ENCODE peak calls at places on chromosomes 13 and 19, in ten cellular contexts. One of them, this sample, is unnamed.

GRCh38 chr19:48962029-48962848 is 2.9 kb upstream of the FTL start:
- DNase-seq in NCI-H1092: no peak
- DNase-seq in coronary artery: no peak
- DNase-seq in GM04504: no peak
- DNase-seq in IMR-90: no peak
- DNase-seq in GM12864: no peak
- DNase-seq in fibroblast of the aortic adventitia: no peak
- DNase-seq in nephron progenitor cell: no peak
- DNase-seq in WTC11: no peak
- DNase-seq in dermis microvascular lymphatic vessel endothelial cell: no peak
- DNase-seq in this sample: no peak

GRCh38 chr13:74061939-74062595 is 72.1 kb downstream of the KLF12 start:
- DNase-seq in NCI-H1092: no peak
- DNase-seq in coronary artery: no peak
- DNase-seq in GM04504: peak
- DNase-seq in IMR-90: peak
- DNase-seq in GM12864: peak
- DNase-seq in fibroblast of the aortic adventitia: peak
- DNase-seq in nephron progenitor cell: no peak
- DNase-seq in WTC11: no peak
- DNase-seq in dermis microvascular lymphatic vessel endothelial cell: no peak
- DNase-seq in this sample: no peak

GRCh38 chr13:100543872-100544602 is 44.6 kb downstream of the GGACT start:
- DNase-seq in NCI-H1092: no peak
- DNase-seq in coronary artery: peak
- DNase-seq in GM04504: no peak
- DNase-seq in IMR-90: no peak
- DNase-seq in GM12864: no peak
- DNase-seq in fibroblast of the aortic adventitia: no peak
- DNase-seq in nephron progenitor cell: no peak
- DNase-seq in WTC11: no peak
- DNase-seq in dermis microvascular lymphatic vessel endothelial cell: peak
- DNase-seq in this sample: peak

GRCh38 chr13:57630661-57631606 is 610 bp upstream of the PCDH17 start:
- DNase-seq in NCI-H1092: peak
- DNase-seq in coronary artery: no peak
- DNase-seq in GM04504: no peak
- DNase-seq in IMR-90: no peak
- DNase-seq in GM12864: no peak
- DNase-seq in fibroblast of the aortic adventitia: no peak
- DNase-seq in nephron progenitor cell: peak
- DNase-seq in WTC11: no peak
- DNase-seq in dermis microvascular lymphatic vessel endothelial cell: peak
- DNase-seq in this sample: no peak

GRCh38 chr13:46748300-46748699 is 48.7 kb downstream of the ESD start:
- DNase-seq in NCI-H1092: no peak
- DNase-seq in coronary artery: no peak
- DNase-seq in GM04504: no peak
- DNase-seq in IMR-90: no peak
- DNase-seq in GM12864: no peak
- DNase-seq in fibroblast of the aortic adventitia: no peak
- DNase-seq in nephron progenitor cell: no peak
- DNase-seq in WTC11: no peak
- DNase-seq in dermis microvascular lymphatic vessel endothelial cell: no peak
- DNase-seq in this sample: no peak

GRCh38 chr19:27774337-27774736 is 1438.6 kb downstream of the UQCRFS1 start:
- DNase-seq in NCI-H1092: no peak
- DNase-seq in coronary artery: no peak
- DNase-seq in GM04504: no peak
- DNase-seq in IMR-90: no peak
- DNase-seq in GM12864: no peak
- DNase-seq in fibroblast of the aortic adventitia: no peak
- DNase-seq in nephron progenitor cell: no peak
- DNase-seq in WTC11: peak
- DNase-seq in dermis microvascular lymphatic vessel endothelial cell: no peak
- DNase-seq in this sample: peak

GRCh38 chr19:48501961-48502719 is 9.5 kb downstream of the LMTK3 start:
- DNase-seq in NCI-H1092: no peak
- DNase-seq in coronary artery: peak
- DNase-seq in GM04504: no peak
- DNase-seq in IMR-90: no peak
- DNase-seq in GM12864: peak
- DNase-seq in fibroblast of the aortic adventitia: no peak
- DNase-seq in nephron progenitor cell: peak
- DNase-seq in WTC11: peak
- DNase-seq in dermis microvascular lymphatic vessel endothelial cell: peak
- DNase-seq in this sample: no peak

GRCh38 chr19:55909801-55910200 is 22.3 kb downstream of the NLRP13 start:
- DNase-seq in NCI-H1092: no peak
- DNase-seq in coronary artery: no peak
- DNase-seq in GM04504: no peak
- DNase-seq in IMR-90: no peak
- DNase-seq in GM12864: no peak
- DNase-seq in fibroblast of the aortic adventitia: no peak
- DNase-seq in nephron progenitor cell: no peak
- DNase-seq in WTC11: no peak
- DNase-seq in dermis microvascular lymphatic vessel endothelial cell: no peak
- DNase-seq in this sample: peak

GRCh38 chr13:65460136-65460535 is 1770.0 kb downstream of the PCDH9 start:
- DNase-seq in NCI-H1092: no peak
- DNase-seq in coronary artery: no peak
- DNase-seq in GM04504: no peak
- DNase-seq in IMR-90: peak
- DNase-seq in GM12864: no peak
- DNase-seq in fibroblast of the aortic adventitia: no peak
- DNase-seq in nephron progenitor cell: no peak
- DNase-seq in WTC11: no peak
- DNase-seq in dermis microvascular lymphatic vessel endothelial cell: no peak
- DNase-seq in this sample: no peak

GRCh38 chr13:106381083-106381482 is 154.4 kb downstream of the EFNB2 start:
- DNase-seq in NCI-H1092: no peak
- DNase-seq in coronary artery: no peak
- DNase-seq in GM04504: no peak
- DNase-seq in IMR-90: peak
- DNase-seq in GM12864: no peak
- DNase-seq in fibroblast of the aortic adventitia: peak
- DNase-seq in nephron progenitor cell: no peak
- DNase-seq in WTC11: no peak
- DNase-seq in dermis microvascular lymphatic vessel endothelial cell: no peak
- DNase-seq in this sample: no peak

GRCh38 chr13:77289844-77290243 is 37.0 kb downstream of the MYCBP2 start:
- DNase-seq in NCI-H1092: no peak
- DNase-seq in coronary artery: no peak
- DNase-seq in GM04504: no peak
- DNase-seq in IMR-90: no peak
- DNase-seq in GM12864: no peak
- DNase-seq in fibroblast of the aortic adventitia: no peak
- DNase-seq in nephron progenitor cell: no peak
- DNase-seq in WTC11: no peak
- DNase-seq in dermis microvascular lymphatic vessel endothelial cell: no peak
- DNase-seq in this sample: no peak

GRCh38 chr19:39411006-39411831 is 1.2 kb upstream of the PLEKHG2 start:
- DNase-seq in NCI-H1092: no peak
- DNase-seq in coronary artery: peak
- DNase-seq in GM04504: no peak
- DNase-seq in IMR-90: peak
- DNase-seq in GM12864: no peak
- DNase-seq in fibroblast of the aortic adventitia: no peak
- DNase-seq in nephron progenitor cell: no peak
- DNase-seq in WTC11: no peak
- DNase-seq in dermis microvascular lymphatic vessel endothelial cell: peak
- DNase-seq in this sample: no peak

GRCh38 chr13:21051675-21052074 is 9.7 kb downstream of the LATS2 start:
- DNase-seq in NCI-H1092: no peak
- DNase-seq in coronary artery: no peak
- DNase-seq in GM04504: no peak
- DNase-seq in IMR-90: no peak
- DNase-seq in GM12864: no peak
- DNase-seq in fibroblast of the aortic adventitia: no peak
- DNase-seq in nephron progenitor cell: no peak
- DNase-seq in WTC11: no peak
- DNase-seq in dermis microvascular lymphatic vessel endothelial cell: no peak
- DNase-seq in this sample: peak

GRCh38 chr19:18062043-18062442 is 24.7 kb downstream of the IL12RB1 start:
- DNase-seq in NCI-H1092: peak
- DNase-seq in coronary artery: no peak
- DNase-seq in GM04504: no peak
- DNase-seq in IMR-90: no peak
- DNase-seq in GM12864: no peak
- DNase-seq in fibroblast of the aortic adventitia: no peak
- DNase-seq in nephron progenitor cell: no peak
- DNase-seq in WTC11: no peak
- DNase-seq in dermis microvascular lymphatic vessel endothelial cell: no peak
- DNase-seq in this sample: no peak

GRCh38 chr19:44648536-44649370 is 5.0 kb downstream of the PVR start:
- DNase-seq in NCI-H1092: no peak
- DNase-seq in coronary artery: no peak
- DNase-seq in GM04504: peak
- DNase-seq in IMR-90: peak
- DNase-seq in GM12864: no peak
- DNase-seq in fibroblast of the aortic adventitia: peak
- DNase-seq in nephron progenitor cell: no peak
- DNase-seq in WTC11: no peak
- DNase-seq in dermis microvascular lymphatic vessel endothelial cell: peak
- DNase-seq in this sample: no peak

GRCh38 chr13:41813426-41813825 is 147.5 kb downstream of the VWA8 start:
- DNase-seq in NCI-H1092: no peak
- DNase-seq in coronary artery: no peak
- DNase-seq in GM04504: no peak
- DNase-seq in IMR-90: peak
- DNase-seq in GM12864: no peak
- DNase-seq in fibroblast of the aortic adventitia: peak
- DNase-seq in nephron progenitor cell: no peak
- DNase-seq in WTC11: no peak
- DNase-seq in dermis microvascular lymphatic vessel endothelial cell: no peak
- DNase-seq in this sample: no peak

GRCh38 chr13:39510296-39510695 is 92.7 kb downstream of the LHFPL6 start:
- DNase-seq in NCI-H1092: peak
- DNase-seq in coronary artery: no peak
- DNase-seq in GM04504: no peak
- DNase-seq in IMR-90: no peak
- DNase-seq in GM12864: peak
- DNase-seq in fibroblast of the aortic adventitia: no peak
- DNase-seq in nephron progenitor cell: no peak
- DNase-seq in WTC11: no peak
- DNase-seq in dermis microvascular lymphatic vessel endothelial cell: no peak
- DNase-seq in this sample: no peak

GRCh38 chr19:7871280-7871529 is 3.0 kb downstream of the PRR36 start:
- DNase-seq in NCI-H1092: no peak
- DNase-seq in coronary artery: no peak
- DNase-seq in GM04504: no peak
- DNase-seq in IMR-90: no peak
- DNase-seq in GM12864: no peak
- DNase-seq in fibroblast of the aortic adventitia: no peak
- DNase-seq in nephron progenitor cell: no peak
- DNase-seq in WTC11: no peak
- DNase-seq in dermis microvascular lymphatic vessel endothelial cell: no peak
- DNase-seq in this sample: no peak

GRCh38 chr13:42798118-42798517 is 16.7 kb downstream of the FAM216B start:
- DNase-seq in NCI-H1092: no peak
- DNase-seq in coronary artery: no peak
- DNase-seq in GM04504: no peak
- DNase-seq in IMR-90: no peak
- DNase-seq in GM12864: no peak
- DNase-seq in fibroblast of the aortic adventitia: no peak
- DNase-seq in nephron progenitor cell: no peak
- DNase-seq in WTC11: no peak
- DNase-seq in dermis microvascular lymphatic vessel endothelial cell: no peak
- DNase-seq in this sample: no peak

GRCh38 chr19:50486823-50487515 is 10.3 kb upstream of the GARIN5A start:
- DNase-seq in NCI-H1092: no peak
- DNase-seq in coronary artery: no peak
- DNase-seq in GM04504: no peak
- DNase-seq in IMR-90: peak
- DNase-seq in GM12864: no peak
- DNase-seq in fibroblast of the aortic adventitia: peak
- DNase-seq in nephron progenitor cell: no peak
- DNase-seq in WTC11: peak
- DNase-seq in dermis microvascular lymphatic vessel endothelial cell: peak
- DNase-seq in this sample: peak

GRCh38 chr13:113916330-113916815 is 52.5 kb upstream of the GAS6 start:
- DNase-seq in NCI-H1092: no peak
- DNase-seq in coronary artery: peak
- DNase-seq in GM04504: peak
- DNase-seq in IMR-90: peak
- DNase-seq in GM12864: no peak
- DNase-seq in fibroblast of the aortic adventitia: peak
- DNase-seq in nephron progenitor cell: no peak
- DNase-seq in WTC11: no peak
- DNase-seq in dermis microvascular lymphatic vessel endothelial cell: no peak
- DNase-seq in this sample: peak

GRCh38 chr19:4795400-4795799 is 3.9 kb downstream of the FEM1A start:
- DNase-seq in NCI-H1092: no peak
- DNase-seq in coronary artery: no peak
- DNase-seq in GM04504: no peak
- DNase-seq in IMR-90: peak
- DNase-seq in GM12864: no peak
- DNase-seq in fibroblast of the aortic adventitia: no peak
- DNase-seq in nephron progenitor cell: no peak
- DNase-seq in WTC11: no peak
- DNase-seq in dermis microvascular lymphatic vessel endothelial cell: no peak
- DNase-seq in this sample: no peak